ENCODE peak calls at places on chromosomes 13 and 19, in five cellular contexts. One of them, this sample, is unnamed.

GRCh38 chr13:78660130-78660857 is 1.3 kb upstream of the OBI1 start:
- DNase-seq in activated CD8-positive, alpha-beta T cell treated with anti-CD3 and anti-CD28 coated beads for 36 hours: peak
- DNase-seq in AG09309: no peak
- DNase-seq in iris pigment epithelial cell: no peak
- DNase-seq in posterior cingulate gyrus: no peak
- DNase-seq in this sample: no peak

GRCh38 chr13:101576452-101576851 is 124.0 kb downstream of the ITGBL1 start:
- DNase-seq in posterior cingulate gyrus: no peak
- DNase-seq in activated CD8-positive, alpha-beta T cell treated with anti-CD3 and anti-CD28 coated beads for 36 hours: no peak
- DNase-seq in AG09309: no peak
- DNase-seq in iris pigment epithelial cell: peak
- DNase-seq in this sample: no peak

GRCh38 chr13:38417727-38418126 is 68.1 kb downstream of the UFM1 start:
- DNase-seq in activated CD8-positive, alpha-beta T cell treated with anti-CD3 and anti-CD28 coated beads for 36 hours: peak
- DNase-seq in iris pigment epithelial cell: peak
- DNase-seq in AG09309: no peak
- DNase-seq in posterior cingulate gyrus: no peak
- DNase-seq in this sample: no peak

GRCh38 chr13:110702591-110703526 is 3.1 kb downstream of the CARS2 start:
- DNase-seq in AG09309: no peak
- DNase-seq in activated CD8-positive, alpha-beta T cell treated with anti-CD3 and anti-CD28 coated beads for 36 hours: no peak
- DNase-seq in posterior cingulate gyrus: no peak
- DNase-seq in iris pigment epithelial cell: no peak
- DNase-seq in this sample: no peak

GRCh38 chr19:13399746-13400145 is 106.5 kb downstream of the CACNA1A start:
- DNase-seq in activated CD8-positive, alpha-beta T cell treated with anti-CD3 and anti-CD28 coated beads for 36 hours: no peak
- DNase-seq in iris pigment epithelial cell: no peak
- DNase-seq in AG09309: no peak
- DNase-seq in posterior cingulate gyrus: no peak
- DNase-seq in this sample: no peak

GRCh38 chr13:22061371-22061805 is 390.5 kb downstream of the FGF9 start:
- DNase-seq in posterior cingulate gyrus: peak
- DNase-seq in AG09309: no peak
- DNase-seq in iris pigment epithelial cell: no peak
- DNase-seq in activated CD8-positive, alpha-beta T cell treated with anti-CD3 and anti-CD28 coated beads for 36 hours: peak
- DNase-seq in this sample: no peak

GRCh38 chr19:47210689-47211316 is 20.2 kb downstream of the BBC3 start:
- DNase-seq in AG09309: no peak
- DNase-seq in activated CD8-positive, alpha-beta T cell treated with anti-CD3 and anti-CD28 coated beads for 36 hours: peak
- DNase-seq in posterior cingulate gyrus: no peak
- DNase-seq in iris pigment epithelial cell: peak
- DNase-seq in this sample: no peak

GRCh38 chr13:29446016-29446415 is 149.5 kb downstream of the SLC7A1 start:
- DNase-seq in activated CD8-positive, alpha-beta T cell treated with anti-CD3 and anti-CD28 coated beads for 36 hours: no peak
- DNase-seq in posterior cingulate gyrus: no peak
- DNase-seq in AG09309: no peak
- DNase-seq in iris pigment epithelial cell: no peak
- DNase-seq in this sample: no peak

GRCh38 chr13:93244141-93244917 is 17.7 kb downstream of the GPC6 start:
- DNase-seq in activated CD8-positive, alpha-beta T cell treated with anti-CD3 and anti-CD28 coated beads for 36 hours: no peak
- DNase-seq in AG09309: no peak
- DNase-seq in iris pigment epithelial cell: peak
- DNase-seq in posterior cingulate gyrus: peak
- DNase-seq in this sample: no peak

GRCh38 chr13:37490176-37490575 is 108.4 kb downstream of the POSTN start:
- DNase-seq in posterior cingulate gyrus: no peak
- DNase-seq in activated CD8-positive, alpha-beta T cell treated with anti-CD3 and anti-CD28 coated beads for 36 hours: no peak
- DNase-seq in iris pigment epithelial cell: no peak
- DNase-seq in AG09309: no peak
- DNase-seq in this sample: no peak

GRCh38 chr13:62243146-62243545 is 827.5 kb upstream of the PCDH20 start:
- DNase-seq in activated CD8-positive, alpha-beta T cell treated with anti-CD3 and anti-CD28 coated beads for 36 hours: no peak
- DNase-seq in posterior cingulate gyrus: no peak
- DNase-seq in iris pigment epithelial cell: no peak
- DNase-seq in AG09309: no peak
- DNase-seq in this sample: no peak

GRCh38 chr13:99967884-99968520 is 3.6 kb downstream of the ZIC5 start:
- DNase-seq in posterior cingulate gyrus: no peak
- DNase-seq in AG09309: no peak
- DNase-seq in iris pigment epithelial cell: no peak
- DNase-seq in activated CD8-positive, alpha-beta T cell treated with anti-CD3 and anti-CD28 coated beads for 36 hours: no peak
- DNase-seq in this sample: no peak

GRCh38 chr19:10855879-10856522 is 7.8 kb downstream of the C19orf38 start:
- DNase-seq in activated CD8-positive, alpha-beta T cell treated with anti-CD3 and anti-CD28 coated beads for 36 hours: peak
- DNase-seq in AG09309: no peak
- DNase-seq in iris pigment epithelial cell: no peak
- DNase-seq in posterior cingulate gyrus: no peak
- DNase-seq in this sample: no peak

GRCh38 chr19:28836366-28836765 is 376.6 kb downstream of the UQCRFS1 start:
- DNase-seq in iris pigment epithelial cell: no peak
- DNase-seq in posterior cingulate gyrus: no peak
- DNase-seq in activated CD8-positive, alpha-beta T cell treated with anti-CD3 and anti-CD28 coated beads for 36 hours: no peak
- DNase-seq in AG09309: no peak
- DNase-seq in this sample: no peak

GRCh38 chr19:10871711-10872550 is 578 bp downstream of the CARM1 start:
- DNase-seq in activated CD8-positive, alpha-beta T cell treated with anti-CD3 and anti-CD28 coated beads for 36 hours: peak
- DNase-seq in iris pigment epithelial cell: no peak
- DNase-seq in AG09309: no peak
- DNase-seq in posterior cingulate gyrus: no peak
- DNase-seq in this sample: no peak

GRCh38 chr19:58570770-58571574 is 2.2 kb downstream of the MZF1 start:
- DNase-seq in AG09309: no peak
- DNase-seq in posterior cingulate gyrus: no peak
- DNase-seq in activated CD8-positive, alpha-beta T cell treated with anti-CD3 and anti-CD28 coated beads for 36 hours: no peak
- DNase-seq in iris pigment epithelial cell: no peak
- DNase-seq in this sample: no peak

GRCh38 chr19:1901940-1902404 is 3.2 kb upstream of the ADAT3 start:
- DNase-seq in AG09309: no peak
- DNase-seq in posterior cingulate gyrus: no peak
- DNase-seq in activated CD8-positive, alpha-beta T cell treated with anti-CD3 and anti-CD28 coated beads for 36 hours: no peak
- DNase-seq in iris pigment epithelial cell: no peak
- DNase-seq in this sample: no peak

GRCh38 chr19:1164684-1165531 is 9.2 kb downstream of the SBNO2 start:
- DNase-seq in activated CD8-positive, alpha-beta T cell treated with anti-CD3 and anti-CD28 coated beads for 36 hours: no peak
- DNase-seq in iris pigment epithelial cell: no peak
- DNase-seq in AG09309: no peak
- DNase-seq in posterior cingulate gyrus: no peak
- DNase-seq in this sample: no peak

GRCh38 chr13:27962128-27962841 is 6.8 kb downstream of the CDX2 start:
- DNase-seq in AG09309: no peak
- DNase-seq in activated CD8-positive, alpha-beta T cell treated with anti-CD3 and anti-CD28 coated beads for 36 hours: no peak
- DNase-seq in iris pigment epithelial cell: no peak
- DNase-seq in posterior cingulate gyrus: peak
- DNase-seq in this sample: no peak

GRCh38 chr13:77114271-77114670 is 87.3 kb upstream of the FBXL3 start:
- DNase-seq in AG09309: no peak
- DNase-seq in posterior cingulate gyrus: no peak
- DNase-seq in activated CD8-positive, alpha-beta T cell treated with anti-CD3 and anti-CD28 coated beads for 36 hours: no peak
- DNase-seq in iris pigment epithelial cell: peak
- DNase-seq in this sample: no peak

GRCh38 chr19:19021115-19021514 is 12.2 kb downstream of the SUGP2 start:
- DNase-seq in activated CD8-positive, alpha-beta T cell treated with anti-CD3 and anti-CD28 coated beads for 36 hours: no peak
- DNase-seq in posterior cingulate gyrus: peak
- DNase-seq in AG09309: no peak
- DNase-seq in iris pigment epithelial cell: peak
- DNase-seq in this sample: no peak

GRCh38 chr13:80586356-80586755 is 245.4 kb upstream of the SPRY2 start:
- DNase-seq in iris pigment epithelial cell: peak
- DNase-seq in AG09309: no peak
- DNase-seq in posterior cingulate gyrus: no peak
- DNase-seq in activated CD8-positive, alpha-beta T cell treated with anti-CD3 and anti-CD28 coated beads for 36 hours: no peak
- DNase-seq in this sample: no peak

GRCh38 chr13:32409561-32410440 is 18.1 kb downstream of the N4BP2L1 start:
- DNase-seq in AG09309: peak
- DNase-seq in iris pigment epithelial cell: peak
- DNase-seq in posterior cingulate gyrus: no peak
- DNase-seq in activated CD8-positive, alpha-beta T cell treated with anti-CD3 and anti-CD28 coated beads for 36 hours: no peak
- DNase-seq in this sample: no peak

GRCh38 chr13:105817011-105817410 is 718.5 kb downstream of the EFNB2 start:
- DNase-seq in AG09309: no peak
- DNase-seq in iris pigment epithelial cell: no peak
- DNase-seq in activated CD8-positive, alpha-beta T cell treated with anti-CD3 and anti-CD28 coated beads for 36 hours: no peak
- DNase-seq in posterior cingulate gyrus: no peak
- DNase-seq in this sample: no peak

GRCh38 chr13:53010374-53011105 is 18.1 kb upstream of the OLFM4 start:
- DNase-seq in AG09309: no peak
- DNase-seq in posterior cingulate gyrus: no peak
- DNase-seq in activated CD8-positive, alpha-beta T cell treated with anti-CD3 and anti-CD28 coated beads for 36 hours: no peak
- DNase-seq in iris pigment epithelial cell: peak
- DNase-seq in this sample: no peak

GRCh38 chr19:488505-489417 is 7.5 kb upstream of the MADCAM1 start:
- DNase-seq in iris pigment epithelial cell: peak
- DNase-seq in posterior cingulate gyrus: peak
- DNase-seq in AG09309: peak
- DNase-seq in activated CD8-positive, alpha-beta T cell treated with anti-CD3 and anti-CD28 coated beads for 36 hours: peak
- DNase-seq in this sample: peak

This sample was measured in HS-5.